ENCODE peak calls at places on chromosome 6, in four cellular contexts. P, Q, E and M are unnamed samples.

GRCh38 chr6:169363590-169363989 is 109.9 kb upstream of the THBS2 start:
- DNase-seq in E (no peak), P (no peak), Q (no peak), M (no peak)

GRCh38 chr6:118650500-118651281 is 700 bp downstream of the CEP85L start:
- DNase-seq in P (peak), Q (peak), E (peak), M (peak)

GRCh38 chr6:152270301-152270925 is 366.7 kb downstream of the SYNE1 start:
- DNase-seq in E (no peak), Q (no peak), P (no peak), M (no peak)

GRCh38 chr6:31401403-31401802 is 2.0 kb upstream of the MICA start:
- DNase-seq in P (peak), Q (peak), E (no peak), M (peak)

GRCh38 chr6:120675886-120676285 is 658.4 kb downstream of the TBC1D32 start:
- DNase-seq in P (no peak), Q (no peak), E (no peak), M (no peak)

GRCh38 chr6:30355281-30355680 is 10.3 kb downstream of the RPP21 start:
- DNase-seq in E (no peak), P (no peak), Q (no peak), M (no peak)

GRCh38 chr6:117309613-117310012 is 44.3 kb downstream of the VGLL2 start:
- DNase-seq in P (no peak), E (no peak), Q (no peak), M (no peak)

GRCh38 chr6:89944826-89945407 is 50.6 kb downstream of the GJA10 start:
- DNase-seq in Q (peak), E (no peak), P (no peak), M (no peak)

GRCh38 chr6:14055541-14055940 is 62.0 kb upstream of the CD83 start:
- DNase-seq in P (no peak), Q (no peak), E (no peak), M (no peak)

GRCh38 chr6:25008707-25009106 is 72.9 kb upstream of the RIPOR2 start:
- DNase-seq in E (no peak), Q (no peak), P (no peak), M (no peak)

GRCh38 chr6:57303931-57304681 is 13.3 kb upstream of the PRIM2 start:
- DNase-seq in Q (no peak), P (no peak), E (no peak), M (no peak)

GRCh38 chr6:156379946-156380707 is 397.1 kb upstream of the ARID1B start:
- DNase-seq in Q (no peak), P (no peak), E (no peak), M (no peak)

GRCh38 chr6:154932562-154933027 is 62.5 kb upstream of the TIAM2 start:
- DNase-seq in E (no peak), P (no peak), Q (peak), M (no peak)

GRCh38 chr6:33700391-33701050 is 11.0 kb downstream of the UQCC2 start:
- DNase-seq in Q (peak), P (peak), E (no peak), M (peak)

GRCh38 chr6:39054577-39055142 is 6.1 kb downstream of the GLP1R start:
- DNase-seq in P (no peak), Q (no peak), E (no peak), M (no peak)

GRCh38 chr6:19838442-19839236 is 1.5 kb downstream of the ID4 start:
- DNase-seq in Q (peak), P (peak), E (no peak), M (peak)

GRCh38 chr6:5012531-5012930 is 8.7 kb upstream of the RPP40 start:
- DNase-seq in Q (no peak), E (no peak), P (no peak), M (no peak)

GRCh38 chr6:121223212-121223611 is 111.1 kb downstream of the TBC1D32 start:
- DNase-seq in P (no peak), Q (no peak), E (no peak), M (no peak)

GRCh38 chr6:7707787-7708186 is 18.1 kb upstream of the BMP6 start:
- DNase-seq in E (no peak), Q (no peak), P (no peak), M (no peak)

GRCh38 chr6:77341058-77341986 is 122.0 kb downstream of the HTR1B start:
- DNase-seq in P (no peak), E (peak), Q (no peak), M (peak)

GRCh38 chr6:41602422-41602743 is 35.9 kb upstream of the MDFI start:
- DNase-seq in P (no peak), E (no peak), Q (no peak), M (no peak)
- H3K27ac ChIP-seq in P (no peak), E (no peak), Q (peak), M (no peak)

GRCh38 chr6:109347779-109348178 is 34.5 kb downstream of the CD164 start:
- DNase-seq in Q (no peak), E (no peak), P (peak), M (no peak)
- H3K27ac ChIP-seq in Q (no peak), E (no peak), P (peak), M (no peak)

DNA sequence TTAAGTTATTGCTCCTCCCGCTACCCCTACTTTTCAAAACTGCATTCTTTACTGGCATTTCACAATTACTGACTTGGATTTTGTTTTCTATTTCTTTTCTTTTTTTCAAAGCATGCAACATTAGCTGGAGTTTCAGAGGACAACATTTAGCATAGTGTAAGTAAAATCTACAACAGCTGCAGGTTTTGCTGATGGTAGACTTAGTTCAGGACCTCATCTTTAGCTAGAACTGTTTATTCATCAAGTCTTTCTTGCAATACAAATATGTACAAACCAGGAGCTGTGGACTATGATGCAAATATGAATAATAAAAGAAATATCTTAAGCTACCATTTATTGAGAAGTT is 728 bp upstream of the CEP162 start:
- DNase-seq in Q (no peak), P (no peak), E (no peak), M (no peak)
- H3K27ac ChIP-seq in Q (peak), P (peak), E (peak), M (peak)

GRCh38 chr6:150676339-150676738 is 76.7 kb downstream of the PLEKHG1 start:
- DNase-seq in E (no peak), Q (no peak), P (no peak), M (no peak)

GRCh38 chr6:150672792-150673191 is 73.1 kb downstream of the PLEKHG1 start:
- DNase-seq in P (no peak), Q (no peak), E (no peak), M (no peak)

GRCh38 chr6:150668882-150669476 is 69.3 kb downstream of the PLEKHG1 start:
- DNase-seq in Q (no peak), P (no peak), E (no peak), M (no peak)

GRCh38 chr6:150670311-150670710 is 70.6 kb downstream of the PLEKHG1 start:
- DNase-seq in P (no peak), Q (no peak), E (no peak), M (no peak)

GRCh38 chr6:150673720-150674361 is 74.2 kb downstream of the PLEKHG1 start:
- DNase-seq in Q (no peak), E (no peak), P (peak), M (no peak)
- H3K27ac ChIP-seq in Q (no peak), E (no peak), P (peak), M (no peak)

GRCh38 chr6:133132583-133132982 is 108.6 kb upstream of the EYA4 start:
- DNase-seq in P (no peak), Q (no peak), E (no peak), M (no peak)
- H3K27ac ChIP-seq in P (no peak), Q (no peak), E (peak), M (no peak)